ENCODE peak calls at places on chromosomes 12 and 14, in seven cellular contexts. A, V, D, H, B, O and S are unnamed samples.

GRCh38 chr12:114916124-114916523 is 232.1 kb upstream of the TBX3 start:
- DNase-seq in A (peak), V (no peak), D (no peak), H (no peak), B (no peak), O (peak), S (no peak)

GRCh38 chr12:3552726-3553045 is 61.7 kb downstream of the PRMT8 start:
- DNase-seq in A (no peak), V (no peak), D (no peak), H (peak), B (no peak), O (no peak), S (no peak)

GRCh38 chr12:74021937-74022336 is 515.7 kb upstream of the ATXN7L3B start:
- DNase-seq in A (no peak), V (peak), D (peak), H (no peak), B (peak), O (no peak), S (no peak)

GRCh38 chr12:25241171-25242020 is 9.3 kb downstream of the KRAS start:
- DNase-seq in A (peak), V (peak), D (no peak), H (no peak), B (peak), O (peak), S (no peak)

GRCh38 chr12:6627598-6627997 is 8.2 kb downstream of the LPAR5 start:
- DNase-seq in A (no peak), V (no peak), D (no peak), H (no peak), B (peak), O (no peak), S (no peak)

GRCh38 chr12:63967781-63968180 is 123.3 kb downstream of the SRGAP1 start:
- DNase-seq in A (peak), V (no peak), D (no peak), H (no peak), B (no peak), O (no peak), S (no peak)

GRCh38 chr12:33967760-33968159 is 54.5 kb upstream of the ALG10 start:
- DNase-seq in A (no peak), V (no peak), D (no peak), H (no peak), B (no peak), O (no peak), S (no peak)

GRCh38 chr12:41008472-41008871 is 179.6 kb upstream of the PDZRN4 start:
- DNase-seq in A (no peak), V (no peak), D (no peak), H (no peak), B (no peak), O (no peak), S (no peak)

GRCh38 chr12:47941475-47942326 is 21.7 kb upstream of the TMEM106C start:
- DNase-seq in A (no peak), V (no peak), D (no peak), H (no peak), B (peak), O (no peak), S (no peak)

GRCh38 chr12:124454735-124455134 is 112.7 kb downstream of the NCOR2 start:
- DNase-seq in A (peak), V (no peak), D (no peak), H (no peak), B (no peak), O (no peak), S (no peak)

GRCh38 chr12:121255433-121255832 is 41.1 kb downstream of the CAMKK2 start:
- DNase-seq in A (no peak), V (no peak), D (no peak), H (no peak), B (no peak), O (no peak), S (no peak)

GRCh38 chr12:126093911-126094310 is 1028.7 kb downstream of the AACS start:
- DNase-seq in A (no peak), V (no peak), D (no peak), H (no peak), B (no peak), O (no peak), S (peak)

GRCh38 chr12:126163984-126164383 is 1098.7 kb downstream of the AACS start:
- DNase-seq in A (no peak), V (no peak), D (no peak), H (no peak), B (no peak), O (no peak), S (no peak)

GRCh38 chr12:72677187-72677586 is 405.0 kb downstream of the TRHDE start:
- DNase-seq in A (no peak), V (no peak), D (no peak), H (no peak), B (no peak), O (no peak), S (no peak)

GRCh38 chr12:106246891-106247730 is 709 bp downstream of the CKAP4 start:
- DNase-seq in A (peak), V (no peak), D (peak), H (no peak), B (peak), O (no peak), S (no peak)

GRCh38 chr12:49808686-49809368 is 19.4 kb downstream of the NCKAP5L start:
- DNase-seq in A (no peak), V (no peak), D (no peak), H (no peak), B (no peak), O (no peak), S (no peak)

GRCh38 chr14:92426237-92426636 is 87.3 kb upstream of the RIN3 start:
- DNase-seq in A (peak), V (no peak), D (no peak), H (no peak), B (no peak), O (no peak), S (no peak)

GRCh38 chr12:21773263-21773741 is 1.2 kb downstream of the KCNJ8 start:
- DNase-seq in A (peak), V (no peak), D (peak), H (peak), B (no peak), O (no peak), S (no peak)

GRCh38 chr12:89789862-89790261 is 81.2 kb upstream of the ATP2B1 start:
- DNase-seq in A (peak), V (no peak), D (no peak), H (no peak), B (peak), O (no peak), S (no peak)

GRCh38 chr12:26126340-26127284 is 1.8 kb upstream of the BHLHE41 start:
- DNase-seq in A (peak), V (no peak), D (peak), H (peak), B (peak), O (no peak), S (peak)

GRCh38 chr14:64723691-64724577 is 19.7 kb downstream of the PLEKHG3 start:
- DNase-seq in A (no peak), V (no peak), D (no peak), H (no peak), B (no peak), O (no peak), S (no peak)

GRCh38 chr14:27090716-27091115 is 492.9 kb upstream of the NOVA1 start:
- DNase-seq in A (no peak), V (no peak), D (no peak), H (no peak), B (no peak), O (no peak), S (no peak)

GRCh38 chr12:106304001-106304421 is 1.5 kb downstream of the TCP11L2 start:
- DNase-seq in A (peak), V (no peak), D (no peak), H (no peak), B (no peak), O (no peak), S (no peak)

GRCh38 chr12:125454786-125455450 is 389.7 kb downstream of the AACS start:
- DNase-seq in A (no peak), V (no peak), D (no peak), H (no peak), B (no peak), O (no peak), S (no peak)

DNA sequence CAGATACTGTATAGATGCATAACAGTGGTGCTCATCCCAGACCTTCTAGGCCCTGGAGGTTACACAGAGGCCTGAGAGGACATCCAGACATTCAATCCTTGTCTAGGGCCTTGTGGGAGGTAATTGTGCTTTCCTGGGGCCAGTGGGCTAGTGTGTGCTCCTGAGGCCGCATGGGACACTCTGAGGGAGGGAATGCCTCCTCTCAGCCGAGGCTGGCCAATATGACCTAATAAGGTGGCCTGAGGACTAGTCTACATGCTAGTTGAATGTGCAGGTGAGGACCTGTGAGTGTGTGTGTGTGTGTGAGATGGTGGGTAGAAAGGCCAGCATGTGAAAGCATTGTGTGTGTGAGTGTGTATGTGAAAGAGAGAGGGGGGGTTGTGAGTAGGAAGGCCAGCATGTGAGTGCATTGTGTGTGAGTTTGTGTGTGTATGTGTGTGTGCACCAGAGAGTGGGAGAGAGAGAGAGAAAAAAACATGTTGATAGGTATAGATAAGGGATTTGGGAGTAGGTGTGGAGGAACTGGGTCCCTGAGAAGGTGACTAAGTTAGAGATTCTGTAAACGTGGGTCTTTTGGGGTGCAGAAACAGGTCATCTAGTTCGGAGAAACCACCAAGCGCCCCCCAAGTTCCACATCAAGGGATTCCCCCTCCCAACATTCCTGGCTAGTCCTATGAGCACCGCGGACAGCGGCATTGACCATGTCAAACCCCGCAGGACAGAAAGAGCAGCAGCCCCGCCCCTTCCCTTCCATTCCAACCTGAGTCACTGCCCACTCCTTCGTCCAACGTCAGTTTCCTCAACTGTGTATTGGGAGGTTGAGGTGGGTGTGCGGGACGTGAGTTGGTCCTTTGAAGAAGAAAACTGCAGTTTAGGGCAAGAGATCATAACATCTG is 9.7 kb upstream of the KRT81 start:
- DNase-seq in A (no peak), V (no peak), D (no peak), H (no peak), B (no peak), O (no peak), S (no peak)
- TF ChIP-seq CTCF in A (no peak), V (no peak), D (no peak), H (no peak), B (no peak), O (no peak), S (no peak)

DNA sequence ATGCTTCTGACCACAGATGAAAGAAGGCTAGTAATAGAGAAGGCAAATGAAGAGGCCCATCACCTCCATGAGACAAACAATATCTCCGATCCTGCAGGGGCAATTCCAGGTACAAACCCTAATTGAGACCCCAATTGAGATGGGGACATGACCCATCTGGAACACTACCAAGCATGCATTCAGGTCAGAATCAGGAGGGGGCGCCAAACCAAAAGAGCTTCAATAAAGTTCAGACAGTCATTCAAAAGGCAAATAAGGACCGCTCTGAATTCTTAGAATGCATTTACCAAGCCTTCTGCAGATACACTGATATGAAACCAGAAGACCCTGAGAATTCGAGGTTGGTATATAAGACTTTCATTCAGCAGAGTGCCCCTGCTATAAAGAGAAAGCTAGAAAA is 10.2 kb upstream of the EDDM3B start:
- DNase-seq in A (no peak), V (no peak), D (no peak), H (no peak), B (peak), O (no peak), S (no peak)
- TF ChIP-seq CTCF in A (no peak), V (peak), D (peak), H (no peak), B (peak), O (no peak), S (peak)

GRCh38 chr14:102043251-102044025 is 43.4 kb downstream of the HSP90AA1 start:
- DNase-seq in A (peak), V (no peak), D (no peak), H (no peak), B (no peak), O (no peak), S (no peak)
- TF ChIP-seq CTCF in A (peak), V (no peak), D (no peak), H (no peak), B (no peak), O (no peak), S (no peak)

DNA sequence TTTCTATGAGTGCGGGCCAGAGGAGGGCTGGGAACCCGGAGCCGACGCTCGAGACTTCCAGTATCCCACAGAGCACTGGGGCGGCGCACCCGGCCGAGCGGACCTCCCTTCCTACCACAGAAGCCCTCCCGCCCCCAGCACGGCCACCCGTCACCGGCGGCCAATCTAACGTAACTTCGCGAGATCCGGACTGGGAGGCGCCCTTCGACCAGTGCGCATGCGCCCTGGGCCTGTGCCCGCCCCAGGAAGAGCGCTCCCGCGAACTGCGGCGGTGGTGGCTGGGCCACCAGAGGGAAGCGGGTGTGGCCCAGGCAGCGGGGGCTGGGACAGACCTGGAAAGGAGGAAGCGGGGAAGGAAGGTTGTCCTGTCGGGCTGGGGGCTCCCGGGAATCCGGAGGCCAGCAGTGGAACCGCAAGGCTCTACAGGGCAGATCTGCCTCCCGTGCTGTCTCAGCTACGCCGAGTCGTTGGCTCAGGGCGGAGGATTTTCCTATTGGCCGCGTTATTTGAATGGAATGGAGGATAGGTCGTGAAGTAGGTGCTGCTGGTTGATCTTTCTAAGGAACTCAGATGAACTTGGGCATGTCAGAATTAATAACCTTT is at the start of gene PPP1R12A:
- DNase-seq in A (peak), V (peak), D (peak), H (peak), B (peak), O (peak), S (peak)
- TF ChIP-seq CTCF in A (peak), V (no peak), D (no peak), H (peak), B (no peak), O (no peak), S (peak)

DNA sequence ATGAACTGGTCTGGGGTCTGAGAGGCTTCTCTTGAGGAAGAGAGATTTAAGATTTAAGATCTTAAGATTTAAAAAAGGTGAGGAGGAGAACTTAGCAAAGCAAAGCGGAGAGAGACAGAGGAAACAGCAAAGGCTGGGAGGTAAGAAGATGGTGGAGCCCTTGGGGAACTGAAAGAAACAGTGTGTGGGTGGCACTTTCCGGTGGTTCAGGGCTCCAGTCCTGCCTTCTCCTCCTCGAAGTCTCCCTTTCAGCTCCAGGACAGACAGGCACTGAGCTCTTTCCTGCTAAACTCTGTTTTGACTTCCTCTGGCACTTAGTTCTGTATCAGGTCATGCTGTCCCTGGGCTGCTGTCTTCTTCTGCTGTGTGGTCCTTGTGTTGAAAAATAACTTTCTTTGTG is 298.7 kb upstream of the SRRM4 start:
- DNase-seq in A (no peak), V (no peak), D (no peak), H (no peak), B (peak), O (no peak), S (no peak)
- TF ChIP-seq CTCF in A (no peak), V (no peak), D (no peak), H (no peak), B (no peak), O (no peak), S (no peak)

GRCh38 chr12:19185262-19185929 is 55.9 kb downstream of the PLEKHA5 start:
- DNase-seq in A (no peak), V (no peak), D (no peak), H (no peak), B (no peak), O (no peak), S (no peak)

GRCh38 chr12:19186722-19187661 is 57.5 kb downstream of the PLEKHA5 start:
- DNase-seq in A (peak), V (peak), D (no peak), H (no peak), B (peak), O (peak), S (no peak)

GRCh38 chr12:19181666-19182426 is 52.3 kb downstream of the PLEKHA5 start:
- DNase-seq in A (no peak), V (no peak), D (no peak), H (no peak), B (no peak), O (no peak), S (no peak)

GRCh38 chr12:19179986-19180385 is 50.5 kb downstream of the PLEKHA5 start:
- DNase-seq in A (no peak), V (no peak), D (no peak), H (no peak), B (no peak), O (no peak), S (no peak)

GRCh38 chr12:19183121-19183838 is 53.7 kb downstream of the PLEKHA5 start:
- DNase-seq in A (peak), V (no peak), D (no peak), H (no peak), B (no peak), O (no peak), S (no peak)
- TF ChIP-seq CTCF in A (peak), V (peak), D (no peak), H (peak), B (no peak), O (peak), S (peak)

GRCh38 chr14:96243785-96244184 is 12.2 kb upstream of the BDKRB1 start:
- DNase-seq in A (no peak), V (no peak), D (no peak), H (no peak), B (no peak), O (no peak), S (no peak)

GRCh38 chr14:96249016-96249415 is 7.0 kb upstream of the BDKRB1 start:
- DNase-seq in A (peak), V (no peak), D (no peak), H (no peak), B (no peak), O (peak), S (no peak)

GRCh38 chr14:96246535-96246839 is 9.5 kb upstream of the BDKRB1 start:
- DNase-seq in A (peak), V (no peak), D (no peak), H (no peak), B (no peak), O (peak), S (no peak)

GRCh38 chr14:96247031-96247430 is 9.0 kb upstream of the BDKRB1 start:
- DNase-seq in A (no peak), V (no peak), D (no peak), H (no peak), B (no peak), O (no peak), S (no peak)

DNA sequence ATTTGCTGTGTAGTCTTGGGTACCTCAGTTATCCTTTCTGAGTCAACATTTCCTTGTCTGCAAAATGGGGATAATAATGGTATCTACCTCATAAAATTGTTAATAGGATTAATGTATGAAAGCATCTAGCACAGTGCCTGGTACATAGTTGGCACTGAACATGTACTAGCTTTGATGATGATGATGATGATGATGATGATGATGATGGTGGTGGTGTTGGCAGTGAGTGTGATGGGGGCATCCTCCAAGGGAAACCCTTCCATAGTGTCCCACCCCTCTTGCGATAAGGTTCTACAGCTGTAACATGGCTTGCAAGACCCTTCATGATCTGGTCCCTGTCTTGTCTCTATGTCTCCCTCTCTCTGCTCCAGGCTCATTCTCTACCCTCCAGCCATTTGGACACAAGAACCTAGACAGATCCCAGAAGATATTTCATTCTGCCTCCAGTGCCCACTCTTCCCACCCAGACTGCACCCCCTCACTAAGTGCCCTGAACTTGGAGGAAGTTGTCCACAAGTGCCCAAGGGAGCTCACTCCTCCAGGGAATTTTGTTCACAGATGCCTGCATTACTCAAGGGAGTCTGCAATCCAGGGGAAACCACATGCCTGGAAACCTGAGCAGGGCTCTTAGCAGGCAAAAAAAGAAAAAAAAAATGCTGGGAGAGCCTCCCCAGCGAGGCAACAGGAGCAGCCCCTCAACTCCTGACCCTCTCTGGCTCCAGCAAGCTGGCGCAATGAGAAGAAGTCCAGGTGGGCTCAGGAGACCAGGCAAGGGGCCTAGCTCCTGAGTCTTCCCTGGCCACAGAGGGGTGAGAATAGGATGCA is 10.1 kb upstream of the BDKRB1 start:
- DNase-seq in A (peak), V (no peak), D (no peak), H (no peak), B (no peak), O (peak), S (no peak)
- TF ChIP-seq CTCF in A (no peak), V (no peak), D (no peak), H (no peak), B (no peak), O (no peak), S (no peak)

GRCh38 chr14:30874999-30875787 is 834 bp downstream of the COCH start:
- DNase-seq in A (no peak), V (no peak), D (no peak), H (no peak), B (peak), O (no peak), S (no peak)

GRCh38 chr14:30873308-30874119 is 845 bp upstream of the COCH start:
- DNase-seq in A (no peak), V (no peak), D (no peak), H (no peak), B (no peak), O (no peak), S (no peak)

GRCh38 chr14:30872602-30873001 is 1.8 kb upstream of the COCH start:
- DNase-seq in A (no peak), V (no peak), D (no peak), H (no peak), B (no peak), O (no peak), S (no peak)

GRCh38 chr14:30875788-30876053 is 1.4 kb downstream of the COCH start:
- DNase-seq in A (no peak), V (no peak), D (no peak), H (no peak), B (no peak), O (no peak), S (no peak)

GRCh38 chr14:30874120-30874998 is at the start of gene COCH:
- DNase-seq in A (no peak), V (no peak), D (no peak), H (peak), B (peak), O (no peak), S (no peak)
- TF ChIP-seq CTCF in A (no peak), V (peak), D (no peak), H (peak), B (peak), O (no peak), S (peak)

GRCh38 chr14:76844223-76844622 is 18.0 kb downstream of the LRRC74A start:
- DNase-seq in A (peak), V (peak), D (peak), H (no peak), B (no peak), O (no peak), S (no peak)
- TF ChIP-seq CTCF in A (peak), V (no peak), D (no peak), H (no peak), B (no peak), O (no peak), S (no peak)